ENCODE peak calls at places on chromosomes 4 and X, in six cellular contexts. One of them, this sample, is unnamed.

GRCh38 chr4:158826057-158826456 is 57.2 kb downstream of the FNIP2 start:
- DNase-seq in PC-3: no peak
- DNase-seq in OCI-LY7: no peak
- DNase-seq in HCT116: no peak
- DNase-seq in SK-N-SH: no peak
- DNase-seq in GM23248: peak
- DNase-seq in this sample: no peak

GRCh38 chrX:37958493-37959211 is 47.7 kb upstream of the SYTL5 start:
- DNase-seq in PC-3: no peak
- DNase-seq in OCI-LY7: no peak
- DNase-seq in HCT116: no peak
- DNase-seq in SK-N-SH: no peak
- DNase-seq in GM23248: peak
- DNase-seq in this sample: peak

GRCh38 chr4:94171616-94172015 is 36.0 kb upstream of the SMARCAD1 start:
- DNase-seq in PC-3: peak
- DNase-seq in OCI-LY7: no peak
- DNase-seq in HCT116: no peak
- DNase-seq in SK-N-SH: peak
- DNase-seq in GM23248: peak
- DNase-seq in this sample: no peak

GRCh38 chr4:88854481-88854880 is 156.9 kb upstream of the NAP1L5 start:
- DNase-seq in PC-3: peak
- DNase-seq in OCI-LY7: no peak
- DNase-seq in HCT116: no peak
- DNase-seq in SK-N-SH: no peak
- DNase-seq in GM23248: no peak
- DNase-seq in this sample: no peak

GRCh38 chr4:113114884-113115283 is 65.4 kb downstream of the ANK2 start:
- DNase-seq in PC-3: no peak
- DNase-seq in OCI-LY7: no peak
- DNase-seq in HCT116: no peak
- DNase-seq in SK-N-SH: no peak
- DNase-seq in GM23248: no peak
- DNase-seq in this sample: no peak

GRCh38 chr4:136463941-136464340 is 1068.4 kb downstream of the PCDH18 start:
- DNase-seq in PC-3: no peak
- DNase-seq in OCI-LY7: no peak
- DNase-seq in HCT116: no peak
- DNase-seq in SK-N-SH: no peak
- DNase-seq in GM23248: no peak
- DNase-seq in this sample: no peak

GRCh38 chr4:25425361-25425760 is 48.3 kb downstream of the ANAPC4 start:
- DNase-seq in PC-3: no peak
- DNase-seq in OCI-LY7: no peak
- DNase-seq in HCT116: no peak
- DNase-seq in SK-N-SH: peak
- DNase-seq in GM23248: no peak
- DNase-seq in this sample: no peak

GRCh38 chr4:1855334-1856070 is 454 bp downstream of the LETM1 start:
- DNase-seq in PC-3: peak
- DNase-seq in OCI-LY7: peak
- DNase-seq in HCT116: no peak
- DNase-seq in SK-N-SH: peak
- DNase-seq in GM23248: peak
- DNase-seq in this sample: peak

GRCh38 chrX:148542481-148543255 is 42.3 kb downstream of the AFF2 start:
- DNase-seq in PC-3: no peak
- DNase-seq in OCI-LY7: peak
- DNase-seq in HCT116: no peak
- DNase-seq in SK-N-SH: no peak
- DNase-seq in GM23248: no peak
- DNase-seq in this sample: no peak

DNA sequence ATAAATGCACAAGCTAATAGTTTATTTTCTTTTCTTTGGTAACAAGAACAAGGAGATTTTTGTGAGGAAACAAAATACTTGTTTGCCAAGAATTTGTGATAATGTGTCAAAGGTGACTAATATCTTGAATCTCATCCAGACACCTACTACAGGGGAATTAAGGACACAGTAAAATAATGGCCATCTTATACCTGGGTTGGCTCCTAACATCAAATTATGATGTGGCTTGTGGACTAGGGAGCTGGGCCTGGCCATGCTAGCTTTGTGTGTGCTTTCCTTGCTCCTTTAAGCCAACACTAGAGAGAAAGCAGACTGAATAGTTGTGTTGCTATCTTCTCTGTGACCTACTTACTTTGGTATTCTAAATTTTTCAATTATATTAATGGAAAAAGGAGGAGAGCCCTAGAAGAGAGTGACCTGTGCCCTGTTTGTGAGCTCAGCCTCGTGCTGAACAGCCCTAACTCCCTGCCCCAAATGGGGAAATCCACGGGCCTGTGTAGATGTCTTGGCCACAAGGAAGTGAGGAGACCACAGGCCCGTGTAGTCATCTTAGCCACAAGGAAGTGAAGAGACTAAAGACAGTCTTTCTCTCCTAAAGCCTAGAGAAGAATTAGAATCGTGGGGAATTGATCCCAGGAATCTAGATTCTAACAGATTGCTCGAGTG is 23.3 kb downstream of the ARHGAP24 start:
- DNase-seq in PC-3: peak
- DNase-seq in OCI-LY7: no peak
- DNase-seq in HCT116: no peak
- DNase-seq in SK-N-SH: no peak
- DNase-seq in GM23248: peak
- DNase-seq in this sample: no peak
- H2AFZ ChIP-seq in PC-3: peak
- H2AFZ ChIP-seq in OCI-LY7: peak
- H2AFZ ChIP-seq in HCT116: peak
- H2AFZ ChIP-seq in SK-N-SH: peak
- H2AFZ ChIP-seq in GM23248: peak
- H2AFZ ChIP-seq in this sample: no peak

DNA sequence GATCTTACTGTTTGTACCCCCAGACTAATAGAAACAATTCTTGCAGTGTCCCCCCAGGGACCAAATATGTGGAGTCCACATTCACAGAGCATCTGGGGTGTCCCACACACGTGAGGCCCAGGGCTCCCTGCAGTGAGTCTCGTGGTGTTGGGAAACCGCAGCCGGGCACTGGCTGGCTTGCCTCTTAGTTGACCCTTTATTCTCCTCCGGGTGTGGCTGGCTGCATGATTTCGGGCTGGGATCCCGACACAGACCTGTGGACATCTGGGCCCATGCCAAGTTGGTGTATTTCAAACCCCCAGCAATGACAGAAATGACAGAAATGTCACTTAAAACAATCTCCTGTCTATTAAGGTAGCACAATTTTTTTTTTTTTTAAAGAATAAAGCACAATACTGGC is 15.6 kb upstream of the CLDN24 start:
- DNase-seq in PC-3: no peak
- DNase-seq in OCI-LY7: no peak
- DNase-seq in HCT116: no peak
- DNase-seq in SK-N-SH: no peak
- DNase-seq in GM23248: no peak
- DNase-seq in this sample: no peak
- TF ChIP-seq EZH2phosphoT487 in PC-3: no peak
- TF ChIP-seq EZH2phosphoT487 in OCI-LY7: no peak
- TF ChIP-seq EZH2phosphoT487 in HCT116: no peak
- TF ChIP-seq EZH2phosphoT487 in SK-N-SH: no peak
- TF ChIP-seq EZH2phosphoT487 in GM23248: no peak
- TF ChIP-seq EZH2phosphoT487 in this sample: no peak

GRCh38 chr4:54497947-54498346 is 159.8 kb upstream of the KIT start:
- DNase-seq in PC-3: no peak
- DNase-seq in OCI-LY7: no peak
- DNase-seq in HCT116: no peak
- DNase-seq in SK-N-SH: no peak
- DNase-seq in GM23248: no peak
- DNase-seq in this sample: no peak
- H2AFZ ChIP-seq in PC-3: no peak
- H2AFZ ChIP-seq in OCI-LY7: no peak
- H2AFZ ChIP-seq in HCT116: no peak
- H2AFZ ChIP-seq in SK-N-SH: no peak
- H2AFZ ChIP-seq in GM23248: no peak
- H2AFZ ChIP-seq in this sample: no peak

GRCh38 chr4:24141836-24142235 is 252.0 kb upstream of the PPARGC1A start:
- DNase-seq in PC-3: no peak
- DNase-seq in OCI-LY7: no peak
- DNase-seq in HCT116: no peak
- DNase-seq in SK-N-SH: no peak
- DNase-seq in GM23248: peak
- DNase-seq in this sample: no peak

GRCh38 chr4:24140892-24141291 is 251.0 kb upstream of the PPARGC1A start:
- DNase-seq in PC-3: no peak
- DNase-seq in OCI-LY7: no peak
- DNase-seq in HCT116: no peak
- DNase-seq in SK-N-SH: no peak
- DNase-seq in GM23248: no peak
- DNase-seq in this sample: no peak

GRCh38 chr4:24137963-24138601 is 248.2 kb upstream of the PPARGC1A start:
- DNase-seq in PC-3: no peak
- DNase-seq in OCI-LY7: no peak
- DNase-seq in HCT116: no peak
- DNase-seq in SK-N-SH: no peak
- DNase-seq in GM23248: no peak
- DNase-seq in this sample: peak

GRCh38 chr4:24143741-24144140 is 253.9 kb upstream of the PPARGC1A start:
- DNase-seq in PC-3: no peak
- DNase-seq in OCI-LY7: no peak
- DNase-seq in HCT116: no peak
- DNase-seq in SK-N-SH: no peak
- DNase-seq in GM23248: no peak
- DNase-seq in this sample: no peak
- TF ChIP-seq EZH2phosphoT487 in PC-3: no peak
- TF ChIP-seq EZH2phosphoT487 in OCI-LY7: no peak
- TF ChIP-seq EZH2phosphoT487 in HCT116: no peak
- TF ChIP-seq EZH2phosphoT487 in SK-N-SH: no peak
- TF ChIP-seq EZH2phosphoT487 in GM23248: no peak
- TF ChIP-seq EZH2phosphoT487 in this sample: no peak

GRCh38 chr4:52750819-52751348 is 341 bp downstream of the ERVMER34-1 start:
- DNase-seq in PC-3: peak
- DNase-seq in OCI-LY7: no peak
- DNase-seq in HCT116: peak
- DNase-seq in SK-N-SH: no peak
- DNase-seq in GM23248: peak
- DNase-seq in this sample: peak

GRCh38 chr4:52751349-52751911 is at the start of gene ERVMER34-1:
- DNase-seq in PC-3: peak
- DNase-seq in OCI-LY7: no peak
- DNase-seq in HCT116: peak
- DNase-seq in SK-N-SH: peak
- DNase-seq in GM23248: peak
- DNase-seq in this sample: peak

GRCh38 chr4:52748432-52748831 is 2.8 kb downstream of the ERVMER34-1 start:
- DNase-seq in PC-3: no peak
- DNase-seq in OCI-LY7: no peak
- DNase-seq in HCT116: no peak
- DNase-seq in SK-N-SH: no peak
- DNase-seq in GM23248: no peak
- DNase-seq in this sample: no peak

GRCh38 chr4:52752921-52753320 is 1.7 kb upstream of the ERVMER34-1 start:
- DNase-seq in PC-3: no peak
- DNase-seq in OCI-LY7: no peak
- DNase-seq in HCT116: no peak
- DNase-seq in SK-N-SH: no peak
- DNase-seq in GM23248: no peak
- DNase-seq in this sample: no peak

DNA sequence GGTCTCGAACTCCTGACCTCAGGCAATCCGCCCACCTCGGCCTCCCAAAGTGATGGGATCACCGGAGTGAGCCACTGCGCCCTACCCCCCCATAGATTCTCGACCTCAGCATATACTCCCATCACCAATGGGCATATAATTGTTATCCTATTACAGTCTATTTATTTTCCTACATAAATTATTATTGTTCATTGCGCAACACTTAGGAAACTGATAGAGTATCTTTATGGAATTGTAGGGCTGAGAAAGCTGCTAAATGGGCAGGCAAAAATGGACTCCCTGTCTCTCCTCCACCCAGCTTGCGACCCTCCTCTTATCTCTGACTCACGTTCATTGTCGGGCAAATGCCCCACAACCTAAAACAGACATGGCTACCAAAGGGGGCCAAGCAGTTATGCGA is 1.0 kb downstream of the ERVMER34-1 start:
- DNase-seq in PC-3: no peak
- DNase-seq in OCI-LY7: no peak
- DNase-seq in HCT116: no peak
- DNase-seq in SK-N-SH: no peak
- DNase-seq in GM23248: no peak
- DNase-seq in this sample: no peak
- H2AFZ ChIP-seq in PC-3: peak
- H2AFZ ChIP-seq in OCI-LY7: no peak
- H2AFZ ChIP-seq in HCT116: no peak
- H2AFZ ChIP-seq in SK-N-SH: no peak
- H2AFZ ChIP-seq in GM23248: no peak
- H2AFZ ChIP-seq in this sample: no peak

GRCh38 chrX:47170861-47171692 is 22.6 kb upstream of the UBA1 start:
- DNase-seq in PC-3: no peak
- DNase-seq in OCI-LY7: no peak
- DNase-seq in HCT116: no peak
- DNase-seq in SK-N-SH: peak
- DNase-seq in GM23248: no peak
- DNase-seq in this sample: no peak

GRCh38 chrX:47172971-47173792 is 20.4 kb upstream of the UBA1 start:
- DNase-seq in PC-3: no peak
- DNase-seq in OCI-LY7: no peak
- DNase-seq in HCT116: no peak
- DNase-seq in SK-N-SH: no peak
- DNase-seq in GM23248: no peak
- DNase-seq in this sample: no peak

GRCh38 chrX:47172549-47172948 is 21.1 kb upstream of the UBA1 start:
- DNase-seq in PC-3: no peak
- DNase-seq in OCI-LY7: no peak
- DNase-seq in HCT116: no peak
- DNase-seq in SK-N-SH: no peak
- DNase-seq in GM23248: no peak
- DNase-seq in this sample: no peak

GRCh38 chrX:47169726-47170515 is 23.7 kb upstream of the UBA1 start:
- DNase-seq in PC-3: no peak
- DNase-seq in OCI-LY7: no peak
- DNase-seq in HCT116: no peak
- DNase-seq in SK-N-SH: peak
- DNase-seq in GM23248: peak
- DNase-seq in this sample: peak

DNA sequence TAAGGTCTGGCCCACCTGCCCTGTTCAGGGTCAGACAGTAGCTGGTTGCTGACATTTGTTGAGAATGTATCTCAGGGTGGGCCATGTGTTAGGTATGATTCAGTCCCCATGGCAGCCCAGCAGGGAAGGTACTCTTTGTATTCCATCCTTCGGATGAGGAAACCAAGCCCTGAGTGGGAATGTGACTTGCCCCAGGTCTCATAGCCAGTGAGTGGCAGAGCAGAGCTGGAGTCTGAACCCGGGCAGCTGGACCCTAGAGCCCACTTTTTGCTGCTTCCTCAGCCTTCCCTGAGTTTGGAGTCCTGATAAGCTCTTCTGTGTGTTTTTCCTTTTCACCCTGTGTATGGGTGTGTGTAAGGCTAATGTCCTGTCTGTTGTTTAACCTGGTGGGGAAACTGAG is 21.6 kb upstream of the UBA1 start:
- DNase-seq in PC-3: no peak
- DNase-seq in OCI-LY7: no peak
- DNase-seq in HCT116: no peak
- DNase-seq in SK-N-SH: no peak
- DNase-seq in GM23248: no peak
- DNase-seq in this sample: no peak
- TF ChIP-seq EZH2phosphoT487 in PC-3: no peak
- TF ChIP-seq EZH2phosphoT487 in OCI-LY7: no peak
- TF ChIP-seq EZH2phosphoT487 in HCT116: no peak
- TF ChIP-seq EZH2phosphoT487 in SK-N-SH: no peak
- TF ChIP-seq EZH2phosphoT487 in GM23248: no peak
- TF ChIP-seq EZH2phosphoT487 in this sample: no peak